ENCODE peak calls at places on chromosome 2, in five cellular contexts. K is fibroblast of mammary gland, J is HCT116, Z is lung, E is GM10248. M is an unnamed sample.

GRCh38 chr2:12412898-12413305 is 303.8 kb upstream of the TRIB2 start:
- DNase-seq in E (peak), K (no peak), Z (no peak), J (no peak), M (no peak)

GRCh38 chr2:176148758-176149483 is 2.4 kb upstream of the HOXD4 start:
- DNase-seq in Z (no peak), J (no peak), E (no peak), K (no peak), M (no peak)

GRCh38 chr2:96143848-96144480 is 1.3 kb downstream of the DUSP2 start:
- DNase-seq in K (no peak), J (peak), Z (no peak), E (no peak), M (no peak)

GRCh38 chr2:37798315-37799005 is 126.6 kb upstream of the RMDN2 start:
- DNase-seq in J (no peak), Z (no peak), K (no peak), E (peak), M (no peak)

GRCh38 chr2:9692392-9693137 is 61.8 kb upstream of the YWHAQ start:
- DNase-seq in J (no peak), Z (no peak), E (no peak), K (peak), M (no peak)

GRCh38 chr2:200188851-200189250 is 117.6 kb upstream of the SPATS2L start:
- DNase-seq in E (no peak), K (no peak), Z (no peak), J (no peak), M (no peak)

GRCh38 chr2:126832038-126832437 is 66.7 kb upstream of the TEX51 start:
- DNase-seq in Z (no peak), E (no peak), J (no peak), K (no peak), M (no peak)

GRCh38 chr2:143907801-143908200 is 612.1 kb downstream of the ZEB2 start:
- DNase-seq in J (no peak), K (no peak), E (no peak), Z (no peak), M (no peak)

GRCh38 chr2:205280630-205281225 is 401.6 kb upstream of the NRP2 start:
- DNase-seq in Z (no peak), E (no peak), J (no peak), K (no peak), M (no peak)

GRCh38 chr2:240570531-240571313 is 2.4 kb downstream of the RNPEPL1 start:
- DNase-seq in J (no peak), E (no peak), K (no peak), Z (no peak), M (no peak)

GRCh38 chr2:100013892-100014677 is 128.3 kb downstream of the AFF3 start:
- DNase-seq in K (peak), J (peak), E (no peak), Z (no peak), M (peak)

GRCh38 chr2:229137623-229138022 is 133.5 kb downstream of the PID1 start:
- DNase-seq in K (no peak), J (no peak), Z (no peak), E (no peak), M (no peak)

GRCh38 chr2:227849906-227850305 is 21.5 kb upstream of the DAW1 start:
- DNase-seq in Z (no peak), J (no peak), E (no peak), K (peak), M (no peak)

GRCh38 chr2:235521844-235522243 is 28.0 kb downstream of the AGAP1 start:
- DNase-seq in K (peak), E (no peak), Z (no peak), J (no peak), M (no peak)

GRCh38 chr2:220310326-220310936 is 683.0 kb downstream of the SLC4A3 start:
- DNase-seq in J (no peak), K (no peak), Z (no peak), E (no peak), M (no peak)

GRCh38 chr2:103656558-103656957 is 894.7 kb downstream of the TMEM182 start:
- DNase-seq in Z (no peak), E (no peak), K (no peak), J (no peak), M (no peak)

GRCh38 chr2:140600116-140600515 is 1530.7 kb downstream of the LRP1B start:
- DNase-seq in K (peak), E (no peak), Z (no peak), J (no peak), M (no peak)

GRCh38 chr2:163200726-163201125 is 362.2 kb upstream of the KCNH7 start:
- DNase-seq in E (no peak), J (no peak), Z (no peak), K (peak), M (no peak)

GRCh38 chr2:174607989-174608865 is 10.6 kb upstream of the WIPF1 start:
- DNase-seq in J (no peak), K (no peak), E (peak), Z (no peak), M (no peak)

GRCh38 chr2:55311444-55311870 is 42.4 kb upstream of the MTIF2 start:
- DNase-seq in Z (no peak), J (no peak), K (peak), E (peak), M (peak)

GRCh38 chr2:214075446-214075845 is 335.4 kb upstream of the VWC2L start:
- DNase-seq in K (no peak), Z (no peak), J (no peak), E (no peak), M (peak)

GRCh38 chr2:227939271-227940027 is 68.0 kb downstream of the DAW1 start:
- DNase-seq in E (peak), Z (no peak), K (peak), J (peak), M (no peak)

GRCh38 chr2:132670104-132670960 is at the start of gene LYPD1:
- DNase-seq in J (no peak), K (no peak), Z (no peak), E (no peak), M (no peak)

GRCh38 chr2:122423934-122424333 is 668.5 kb downstream of the TSN start:
- DNase-seq in Z (no peak), K (no peak), J (no peak), E (no peak), M (no peak)

GRCh38 chr2:121617042-121617599 is 32.1 kb downstream of the CLASP1 start:
- DNase-seq in E (no peak), K (no peak), Z (no peak), J (no peak), M (no peak)

GRCh38 chr2:61179701-61180639 is 18.0 kb downstream of the C2orf74 start:
- DNase-seq in J (no peak), E (no peak), K (peak), Z (peak), M (no peak)

GRCh38 chr2:25276569-25277465 is 64.9 kb downstream of the DNMT3A start:
- DNase-seq in J (no peak), Z (peak), K (no peak), E (peak), M (no peak)

DNA sequence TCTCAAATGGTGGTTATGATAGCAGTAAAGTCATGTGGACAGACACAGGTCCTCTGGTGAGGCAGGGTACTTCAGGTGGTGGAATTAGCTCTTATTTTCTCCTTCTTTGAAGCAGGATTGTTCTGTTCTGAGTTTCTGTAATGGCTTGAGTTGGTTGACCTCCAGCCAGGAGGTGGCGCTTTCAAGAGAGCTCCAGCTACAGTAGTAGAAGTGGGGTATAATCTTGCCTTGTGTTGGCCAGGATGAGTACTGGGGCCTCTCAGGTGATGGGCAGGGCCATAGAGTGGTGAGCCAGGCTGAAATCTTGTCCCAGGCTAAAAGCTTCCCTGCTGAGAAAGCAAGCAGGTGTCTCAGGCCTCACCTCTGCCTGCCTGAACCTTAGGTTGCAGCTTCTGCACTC is 52.5 kb upstream of the CSRNP3 start:
- DNase-seq in K (no peak), Z (no peak), J (no peak), E (no peak), M (no peak)
- TF ChIP-seq CTCF in K (no peak), Z (no peak), J (peak), E (no peak), M (no peak)

DNA sequence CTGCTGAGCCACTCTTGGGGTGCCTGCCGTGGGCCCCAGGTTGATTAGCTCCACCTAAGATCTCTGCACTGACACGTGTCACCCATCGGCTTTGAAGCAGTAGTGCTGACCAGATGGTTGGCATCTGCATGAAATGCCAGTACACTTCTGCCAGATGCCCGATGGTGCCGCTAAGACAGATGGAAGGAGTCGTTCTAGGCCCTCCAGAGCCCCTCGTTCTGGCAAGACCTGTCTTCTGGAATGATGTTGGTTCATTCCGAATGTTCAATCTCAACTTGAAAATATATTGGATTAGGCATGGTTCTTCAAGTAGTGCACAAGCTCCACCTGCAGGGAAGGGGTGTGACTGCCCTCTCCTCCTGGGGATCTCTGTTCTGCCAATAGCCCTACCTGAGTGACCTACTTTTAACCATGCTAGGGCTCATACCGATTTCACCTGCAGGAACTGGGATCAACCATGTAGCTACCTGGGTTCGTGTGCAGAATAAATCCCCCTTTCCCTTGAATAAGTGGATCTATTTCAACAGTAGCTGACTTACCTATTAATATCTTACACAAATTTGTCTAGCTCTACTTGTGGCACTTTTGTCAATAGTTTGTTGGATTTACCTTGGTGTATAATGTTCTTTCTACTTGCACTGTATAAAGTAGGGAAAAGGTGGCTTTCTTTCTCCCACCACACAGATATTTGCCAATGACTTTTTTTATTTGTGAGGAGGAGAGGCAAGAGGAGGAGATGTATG is 342.6 kb downstream of the CTNNA2 start:
- DNase-seq in J (no peak), E (no peak), Z (no peak), K (peak), M (no peak)
- TF ChIP-seq CTCF in J (no peak), E (no peak), Z (no peak), K (peak), M (peak)

DNA sequence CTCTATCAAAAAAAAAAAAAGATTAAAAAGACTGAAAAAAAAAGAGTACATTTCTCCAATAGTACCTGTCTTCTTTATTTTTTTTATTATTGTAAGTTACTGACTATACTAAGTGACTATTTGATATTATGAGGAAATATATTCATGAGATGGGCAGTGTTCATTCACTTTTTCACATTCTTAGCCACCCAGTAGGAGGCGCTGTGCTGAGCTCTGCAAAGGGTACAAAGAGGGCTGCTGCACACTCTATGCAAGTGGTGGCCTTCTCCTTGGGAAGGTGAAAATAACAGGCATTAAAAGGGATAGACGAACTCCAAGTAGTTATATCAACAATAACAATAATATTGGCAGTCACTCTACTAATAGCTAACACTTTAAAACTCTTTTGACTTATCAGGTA is 1034.9 kb upstream of the FANCL start:
- DNase-seq in J (no peak), E (no peak), K (no peak), Z (no peak), M (no peak)
- TF ChIP-seq CTCF in J (peak), E (peak), K (no peak), Z (no peak), M (peak)

GRCh38 chr2:108215794-108216211 is 24.0 kb upstream of the SULT1C3 start:
- DNase-seq in J (peak), E (no peak), K (peak), Z (peak), M (no peak)
- TF ChIP-seq CTCF in J (peak), E (peak), K (peak), Z (no peak), M (peak)

GRCh38 chr2:219078126-219078525 is 17.4 kb upstream of the IHH start:
- DNase-seq in J (no peak), E (peak), Z (no peak), K (peak), M (no peak)
- TF ChIP-seq CTCF in J (peak), E (no peak), Z (no peak), K (peak), M (no peak)